ENCODE peak calls at places on chromosomes 11 and 22, in six cellular contexts. A, I, V, H, G and J are unnamed samples.

GRCh38 chr11:110123003-110123402 is 29.8 kb downstream of the ZC3H12C start:
- DNase-seq in A (no peak), I (no peak), H (no peak), G (no peak), V (no peak), J (peak; percentile 70)

GRCh38 chr11:128532571-128533091 is 54.7 kb downstream of the ETS1 start:
- DNase-seq in V (no peak), A (no peak), I (no peak), G (no peak), H (no peak), J (no peak)

GRCh38 chr22:32515074-32515473 is 40.5 kb downstream of the FBXO7 start:
- DNase-seq in I (no peak), G (no peak), H (no peak), V (no peak), A (no peak), J (no peak)

GRCh38 chr22:24140357-24140756 is 40.9 kb upstream of the SUSD2 start:
- DNase-seq in I (no peak), V (no peak), G (no peak), H (no peak), A (no peak), J (no peak)

GRCh38 chr11:11849127-11849746 is 7.5 kb downstream of the USP47 start:
- DNase-seq in V (no peak), H (peak; percentile 78), G (no peak), I (peak; percentile 63), A (peak; percentile 46), J (no peak)

GRCh38 chr11:75896843-75897419 is 81.9 kb downstream of the UVRAG start:
- DNase-seq in G (no peak), V (no peak), H (peak; percentile 50), A (peak; percentile 25), I (no peak), J (no peak)

GRCh38 chr22:37012262-37012904 is 6.9 kb downstream of the TST start:
- DNase-seq in A (no peak), I (peak; percentile 77), H (no peak), G (no peak), V (no peak), J (no peak)

GRCh38 chr11:74373382-74373781 is 24.9 kb downstream of the PGM2L1 start:
- DNase-seq in H (no peak), V (no peak), G (no peak), A (no peak), I (no peak), J (no peak)

GRCh38 chr11:123484448-123484847 is 54.4 kb downstream of the GRAMD1B start:
- DNase-seq in V (no peak), H (no peak), I (no peak), G (no peak), A (no peak), J (no peak)

GRCh38 chr11:95218149-95218548 is 12.9 kb downstream of the SESN3 start:
- DNase-seq in H (no peak), I (no peak), A (no peak), V (no peak), G (no peak), J (no peak)

GRCh38 chr22:41668971-41669911 is 19.4 kb downstream of the SNU13 start:
- DNase-seq in H (no peak), V (no peak), I (no peak), A (peak; percentile 24), G (no peak), J (no peak)

GRCh38 chr11:68855205-68855978 is 13.7 kb upstream of the CPT1A start:
- DNase-seq in G (peak; percentile 56), A (no peak), V (no peak), I (no peak), H (peak; percentile 75), J (no peak)

GRCh38 chr11:32555885-32556284 is 27.7 kb upstream of the EIF3M start:
- DNase-seq in A (no peak), H (no peak), G (no peak), I (no peak), V (no peak), J (no peak)

GRCh38 chr22:38468761-38469305 is 937 bp downstream of the KDELR3 start:
- DNase-seq in H (peak; percentile 8), A (no peak), I (no peak), V (no peak), G (no peak), J (no peak)

GRCh38 chr22:45224988-45225731 is 15.5 kb downstream of the KIAA0930 start:
- DNase-seq in A (no peak), G (no peak), H (peak; percentile 3), V (no peak), I (no peak), J (no peak)

GRCh38 chr11:68889948-68890446 is 13.6 kb downstream of the MRPL21 start:
- DNase-seq in G (peak; percentile 59), V (peak; percentile 64), H (peak; percentile 74), I (no peak), A (peak; percentile 52), J (no peak)

GRCh38 chr11:95413761-95414160 is 182.8 kb upstream of the SESN3 start:
- DNase-seq in A (no peak), V (no peak), H (no peak), G (no peak), I (no peak), J (no peak)

GRCh38 chr22:19723990-19724827 is 870 bp downstream of the GP1BB start:
- DNase-seq in I (no peak), G (no peak), A (no peak), V (no peak), H (peak; percentile 73), J (no peak)

GRCh38 chr11:17221968-17222367 is 14.2 kb upstream of the PIK3C2A start:
- DNase-seq in H (no peak), A (no peak), G (no peak), V (no peak), I (no peak), J (no peak)

DNA sequence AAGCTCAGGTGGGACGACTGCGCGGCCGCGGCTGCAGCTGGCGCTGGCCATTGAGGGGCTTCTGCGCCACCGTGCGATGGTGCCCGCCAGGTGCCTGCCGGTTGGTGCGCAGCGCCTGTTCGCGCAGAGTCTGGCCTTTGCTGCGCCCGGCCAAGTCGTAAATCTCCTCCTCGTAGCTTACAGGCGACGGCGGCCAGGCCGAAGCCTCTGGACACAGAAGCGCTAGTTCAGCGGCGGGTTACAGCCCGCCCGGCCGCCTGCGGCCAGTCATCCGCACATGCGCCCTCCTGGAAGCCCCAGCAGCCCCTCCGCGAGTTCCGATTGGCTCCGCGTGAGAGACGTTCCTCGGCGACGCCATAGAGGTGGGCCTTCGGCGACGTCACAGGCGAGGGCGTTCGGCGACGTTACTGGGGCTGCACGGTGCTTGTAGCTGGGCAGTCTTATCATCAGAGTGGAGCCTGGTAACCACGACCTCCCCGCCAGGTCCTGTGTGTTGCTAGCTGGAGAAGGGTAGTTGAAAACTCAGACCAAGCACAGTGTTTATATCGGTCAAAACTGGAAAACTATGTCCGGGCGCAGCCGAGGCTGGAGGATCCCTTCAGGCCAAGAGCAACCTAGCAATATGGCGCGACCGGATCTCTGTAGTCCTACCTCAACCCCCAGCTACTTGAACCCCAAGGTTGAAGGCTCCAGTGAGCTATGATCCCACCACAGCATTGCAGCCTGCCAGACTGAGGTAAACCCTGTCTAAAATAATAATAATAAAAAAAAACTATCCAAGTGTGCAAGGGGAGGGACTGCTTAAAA is 265.7 kb downstream of the OR4C45 start:
- DNase-seq in G (no peak), V (no peak), I (no peak), H (no peak), A (no peak), J (no peak)
- H3K4me3 ChIP-seq in G (no peak overlapping the region), V (no peak overlapping the region), I (no peak overlapping the region), H (no peak overlapping the region), A (no peak overlapping the region), J (peak overlapping the region; percentile 23)

DNA sequence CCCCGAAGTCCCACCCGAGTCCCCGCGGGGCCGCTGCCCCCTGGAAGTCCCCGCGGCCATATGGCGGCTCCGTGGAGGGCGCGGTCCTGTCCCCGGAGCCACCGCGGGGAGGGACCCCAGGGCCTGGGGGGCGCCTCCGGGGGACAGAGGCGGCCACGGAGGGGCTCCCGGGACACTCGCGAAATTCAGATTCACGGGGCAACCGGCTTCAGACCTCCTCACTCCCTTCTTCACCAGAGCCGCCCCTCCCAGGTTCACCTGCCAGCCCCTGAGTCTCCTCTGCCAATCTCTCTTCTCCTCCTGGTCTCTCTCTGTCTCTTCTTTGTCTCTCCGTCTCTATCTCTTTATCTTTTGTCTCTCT is 28.2 kb upstream of the TOLLIP start:
- DNase-seq in I (no peak), G (no peak), H (no peak), A (no peak), V (no peak), J (no peak)
- TF ChIP-seq CTCF in I (no peak), G (no peak), H (no peak), A (no peak), V (no peak), J (no peak)

GRCh38 chr22:39517470-39517869 is 2.9 kb upstream of the ATF4 start:
- DNase-seq in G (no peak), I (no peak), V (no peak), A (no peak), H (no peak), J (no peak)

GRCh38 chr22:39519681-39520053 is 695 bp upstream of the ATF4 start:
- DNase-seq in G (no peak), H (peak; percentile 82), I (peak; percentile 62), V (peak; percentile 74), A (peak; percentile 49), J (no peak)

GRCh38 chr22:39520054-39520873 is at the start of gene ATF4:
- DNase-seq in V (peak; percentile 99), G (peak; percentile 97), I (peak; percentile 98), A (peak; percentile 94), H (peak; percentile 99), J (peak; percentile 99)

GRCh38 chr22:39518996-39519680 is 1.2 kb upstream of the ATF4 start:
- DNase-seq in H (peak; percentile 56), A (peak; percentile 43), V (no peak), G (no peak), I (no peak), J (no peak)

DNA sequence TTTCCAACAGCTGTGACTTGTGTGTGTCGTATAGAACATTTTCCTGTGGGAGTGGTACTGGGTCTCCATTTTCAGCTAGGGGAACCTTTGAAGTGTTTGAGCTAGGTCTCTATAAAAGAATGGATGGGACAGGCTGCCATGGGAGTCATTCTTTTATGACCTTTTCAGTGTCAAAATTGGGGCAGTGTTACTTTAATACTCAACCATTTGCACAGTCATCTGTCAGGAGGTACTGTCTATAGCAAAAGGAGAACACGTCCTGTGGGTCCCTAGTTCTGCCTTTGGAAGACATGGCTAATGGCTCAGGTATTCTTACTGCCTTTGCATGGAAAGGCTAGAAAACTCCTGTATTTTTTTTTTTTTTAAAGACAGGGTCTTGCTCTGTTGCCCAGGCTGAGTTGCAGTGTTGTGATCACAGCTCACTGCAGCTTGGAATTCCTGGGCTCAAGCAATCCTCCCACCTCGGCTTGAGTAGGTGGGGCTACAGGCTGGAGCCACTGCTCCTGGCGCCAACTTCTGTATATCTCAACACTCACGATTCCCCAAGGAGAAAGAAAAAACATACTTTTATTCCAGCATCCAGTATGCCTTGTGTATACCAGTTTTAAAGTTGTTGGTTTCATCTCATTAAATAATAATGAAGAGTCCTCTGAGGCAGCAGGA is 2.1 kb upstream of the ATF4 start:
- DNase-seq in H (no peak), V (no peak), G (no peak), I (no peak), A (no peak), J (no peak)
- H3K4me3 ChIP-seq in H (no peak overlapping the region), V (no peak overlapping the region), G (no peak overlapping the region), I (no peak overlapping the region), A (no peak overlapping the region), J (no peak overlapping the region)

GRCh38 chr22:42820075-42820763 is 36.9 kb downstream of the ARFGAP3 start:
- DNase-seq in A (no peak), V (peak; percentile 52), I (no peak), H (peak; percentile 49), G (no peak), J (no peak)
- TF ChIP-seq CTCF in A (no peak), V (no peak), I (no peak), H (peak; percentile 52), G (no peak), J (peak; percentile 65)